ENCODE peak calls at places on chromosome 13, in seven cellular contexts. F is astrocyte of the cerebellum, A is tibial artery, H is uterus, M is AG04450, G is HCT116, V is OCI-LY7. Y is an unnamed sample.

GRCh38 chr13:42181381-42181953 is 90.5 kb upstream of the AKAP11 start:
- DNase-seq in F (no peak), A (no peak), H (no peak), M (no peak), G (no peak), V (no peak), Y (no peak)

GRCh38 chr13:91185294-91185863 is 162.1 kb upstream of the MIR17HG start:
- DNase-seq in F (peak), A (no peak), H (no peak), M (no peak), G (peak), V (peak), Y (no peak)

GRCh38 chr13:20359335-20359734 is 127.2 kb upstream of the GJB6 start:
- DNase-seq in F (peak), A (no peak), H (no peak), M (peak), G (peak), V (no peak), Y (no peak)

GRCh38 chr13:40082644-40083043 is 427.2 kb downstream of the COG6 start:
- DNase-seq in F (peak), A (no peak), H (no peak), M (no peak), G (no peak), V (no peak), Y (no peak)

GRCh38 chr13:71320452-71320851 is 546.6 kb downstream of the DACH1 start:
- DNase-seq in F (no peak), A (no peak), H (no peak), M (peak), G (no peak), V (peak), Y (no peak)

GRCh38 chr13:88726075-88726474 is 1054.9 kb downstream of the SLITRK5 start:
- DNase-seq in F (no peak), A (no peak), H (no peak), M (no peak), G (no peak), V (no peak), Y (no peak)

GRCh38 chr13:106859505-106859904 is 291.6 kb upstream of the ARGLU1 start:
- DNase-seq in F (no peak), A (no peak), H (no peak), M (no peak), G (no peak), V (no peak), Y (no peak)

GRCh38 chr13:112896736-112897602 is 72.0 kb upstream of the MCF2L start:
- DNase-seq in F (no peak), A (no peak), H (no peak), M (no peak), G (no peak), V (no peak), Y (no peak)

GRCh38 chr13:100633461-100633860 is 41.1 kb downstream of the TMTC4 start:
- DNase-seq in F (peak), A (no peak), H (no peak), M (peak), G (no peak), V (no peak), Y (no peak)

GRCh38 chr13:112603641-112604220 is 15.8 kb upstream of the TUBGCP3 start:
- DNase-seq in F (no peak), A (no peak), H (no peak), M (no peak), G (no peak), V (no peak), Y (no peak)

GRCh38 chr13:35914662-35915061 is 216.5 kb downstream of the DCLK1 start:
- DNase-seq in F (no peak), A (no peak), H (no peak), M (no peak), G (no peak), V (no peak), Y (no peak)

GRCh38 chr13:95301947-95302386 is 716 bp upstream of the ABCC4 start:
- DNase-seq in F (no peak), A (no peak), H (no peak), M (no peak), G (no peak), V (no peak), Y (no peak)

GRCh38 chr13:82758056-82758455 is 1124.2 kb downstream of the SLITRK1 start:
- DNase-seq in F (no peak), A (no peak), H (no peak), M (no peak), G (peak), V (no peak), Y (no peak)

GRCh38 chr13:109146912-109147624 is 517.7 kb downstream of the MYO16 start:
- DNase-seq in F (peak), A (no peak), H (no peak), M (peak), G (peak), V (no peak), Y (no peak)

GRCh38 chr13:106041445-106041844 is 494.0 kb downstream of the EFNB2 start:
- DNase-seq in F (no peak), A (no peak), H (no peak), M (no peak), G (no peak), V (no peak), Y (no peak)

GRCh38 chr13:46804391-46804815 is 7.4 kb upstream of the ESD start:
- DNase-seq in F (peak), A (no peak), H (no peak), M (peak), G (peak), V (no peak), Y (no peak)

GRCh38 chr13:46475586-46475991 is 77.4 kb upstream of the LRCH1 start:
- DNase-seq in F (no peak), A (no peak), H (no peak), M (no peak), G (no peak), V (no peak), Y (no peak)

GRCh38 chr13:60583196-60583908 is 186.3 kb downstream of the TDRD3 start:
- DNase-seq in F (peak), A (no peak), H (peak), M (no peak), G (no peak), V (no peak), Y (no peak)

GRCh38 chr13:103006706-103007426 is 59.4 kb downstream of the SLC10A2 start:
- DNase-seq in F (no peak), A (no peak), H (no peak), M (no peak), G (no peak), V (peak), Y (no peak)

GRCh38 chr13:26186995-26187394 is 35.1 kb downstream of the RNF6 start:
- DNase-seq in F (no peak), A (no peak), H (no peak), M (no peak), G (no peak), V (no peak), Y (no peak)

GRCh38 chr13:79780240-79780639 is 299.3 kb downstream of the NDFIP2 start:
- DNase-seq in F (no peak), A (no peak), H (no peak), M (no peak), G (no peak), V (no peak), Y (no peak)

GRCh38 chr13:64640002-64640401 is 2590.1 kb downstream of the PCDH9 start:
- DNase-seq in F (no peak), A (no peak), H (no peak), M (no peak), G (no peak), V (no peak), Y (no peak)

GRCh38 chr13:99289674-99290337 is 17.4 kb downstream of the GPR183 start:
- DNase-seq in F (no peak), A (no peak), H (no peak), M (no peak), G (no peak), V (no peak), Y (no peak)

GRCh38 chr13:35927554-35927953 is 203.6 kb downstream of the DCLK1 start:
- DNase-seq in F (peak), A (no peak), H (peak), M (peak), G (no peak), V (no peak), Y (no peak)

GRCh38 chr13:51221674-51222509 is at the start of gene FAM124A:
- DNase-seq in F (no peak), A (no peak), H (peak), M (no peak), G (peak), V (peak), Y (no peak)

GRCh38 chr13:74825170-74825948 is 656.6 kb downstream of the TBC1D4 start:
- DNase-seq in F (peak), A (no peak), H (no peak), M (no peak), G (no peak), V (no peak), Y (no peak)

GRCh38 chr13:72514141-72514540 is 213.3 kb downstream of the MZT1 start:
- DNase-seq in F (no peak), A (no peak), H (no peak), M (no peak), G (no peak), V (no peak), Y (no peak)

GRCh38 chr13:100514788-100515409 is 73.7 kb downstream of the GGACT start:
- DNase-seq in F (peak), A (peak), H (peak), M (peak), G (peak), V (peak), Y (peak)

GRCh38 chr13:49791753-49792549 is 531 bp downstream of the KPNA3 start:
- DNase-seq in F (no peak), A (peak), H (peak), M (no peak), G (no peak), V (peak), Y (peak)

GRCh38 chr13:111909971-111910671 is 156.8 kb upstream of the SOX1 start:
- DNase-seq in F (no peak), A (peak), H (no peak), M (no peak), G (no peak), V (no peak), Y (peak)

GRCh38 chr13:20044086-20044485 is 85.6 kb downstream of the ZMYM2 start:
- DNase-seq in F (no peak), A (no peak), H (no peak), M (no peak), G (no peak), V (no peak), Y (no peak)

GRCh38 chr13:113616281-113616906 is 31.8 kb downstream of the TFDP1 start:
- DNase-seq in F (peak), A (no peak), H (no peak), M (no peak), G (no peak), V (no peak), Y (no peak)

GRCh38 chr13:48214519-48215121 is 18.4 kb upstream of the ITM2B start:
- DNase-seq in F (no peak), A (no peak), H (no peak), M (no peak), G (no peak), V (no peak), Y (no peak)

GRCh38 chr13:85853901-85854663 is 54.9 kb upstream of the SLITRK6 start:
- DNase-seq in F (no peak), A (no peak), H (no peak), M (no peak), G (no peak), V (peak), Y (no peak)

GRCh38 chr13:105338773-105339172 is 1196.7 kb downstream of the EFNB2 start:
- DNase-seq in F (no peak), A (no peak), H (no peak), M (no peak), G (no peak), V (no peak), Y (no peak)

DNA sequence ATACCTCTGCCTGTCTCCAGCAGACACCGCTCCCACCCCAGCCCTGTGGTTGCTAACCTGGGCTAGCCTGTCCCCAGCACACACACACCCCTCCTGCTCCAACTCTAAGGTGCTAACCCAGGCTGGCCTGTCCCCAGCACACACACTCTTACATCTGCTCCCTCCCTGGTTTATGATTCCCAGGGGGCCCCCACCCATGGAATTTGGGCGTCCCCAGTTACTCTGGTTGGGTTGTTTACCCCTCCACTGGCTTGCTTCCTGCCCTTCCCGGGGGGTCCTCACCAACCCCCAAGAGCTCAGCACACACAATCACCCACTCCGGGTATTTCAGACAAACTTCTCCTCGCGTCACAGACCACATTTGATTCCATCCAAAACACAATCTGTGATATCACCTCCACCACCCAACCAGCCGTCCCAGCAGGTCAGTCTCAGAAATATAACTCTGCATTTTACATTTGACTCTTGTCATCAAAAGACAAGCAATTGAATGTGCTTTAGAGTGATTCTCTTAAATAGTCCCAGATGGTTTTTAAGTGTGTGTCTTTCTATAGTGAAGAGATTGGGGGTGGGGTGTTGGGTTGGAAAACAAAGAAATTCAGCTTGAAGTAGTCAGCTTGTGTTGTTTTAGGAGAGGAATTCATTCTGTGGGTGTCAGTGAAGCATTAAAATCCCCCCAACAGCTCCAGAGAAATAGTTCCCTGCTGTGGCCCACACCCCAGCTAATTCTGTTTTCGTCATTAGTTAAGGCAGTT is 20.1 kb downstream of the COL4A2 start:
- DNase-seq in F (no peak), A (peak), H (no peak), M (no peak), G (no peak), V (no peak), Y (no peak)
- H3K4me3 ChIP-seq in F (no peak), A (no peak), H (no peak), M (no peak), G (no peak), V (no peak), Y (no peak)

GRCh38 chr13:29452773-29453574 is 142.5 kb downstream of the SLC7A1 start:
- DNase-seq in F (no peak), A (no peak), H (no peak), M (no peak), G (no peak), V (no peak), Y (no peak)

GRCh38 chr13:29456419-29456818 is 139.1 kb downstream of the SLC7A1 start:
- DNase-seq in F (no peak), A (no peak), H (no peak), M (no peak), G (no peak), V (no peak), Y (no peak)

GRCh38 chr13:29453657-29454056 is 141.8 kb downstream of the SLC7A1 start:
- DNase-seq in F (no peak), A (no peak), H (no peak), M (no peak), G (no peak), V (no peak), Y (no peak)

GRCh38 chr13:29457299-29457698 is 138.2 kb downstream of the SLC7A1 start:
- DNase-seq in F (peak), A (no peak), H (no peak), M (no peak), G (peak), V (no peak), Y (no peak)

GRCh38 chr13:29454931-29455481 is 140.5 kb downstream of the SLC7A1 start:
- DNase-seq in F (no peak), A (no peak), H (no peak), M (no peak), G (peak), V (peak), Y (no peak)
- TF ChIP-seq CTCF in F (peak), A (no peak), H (no peak), M (peak), G (peak), V (peak), Y (no peak)

DNA sequence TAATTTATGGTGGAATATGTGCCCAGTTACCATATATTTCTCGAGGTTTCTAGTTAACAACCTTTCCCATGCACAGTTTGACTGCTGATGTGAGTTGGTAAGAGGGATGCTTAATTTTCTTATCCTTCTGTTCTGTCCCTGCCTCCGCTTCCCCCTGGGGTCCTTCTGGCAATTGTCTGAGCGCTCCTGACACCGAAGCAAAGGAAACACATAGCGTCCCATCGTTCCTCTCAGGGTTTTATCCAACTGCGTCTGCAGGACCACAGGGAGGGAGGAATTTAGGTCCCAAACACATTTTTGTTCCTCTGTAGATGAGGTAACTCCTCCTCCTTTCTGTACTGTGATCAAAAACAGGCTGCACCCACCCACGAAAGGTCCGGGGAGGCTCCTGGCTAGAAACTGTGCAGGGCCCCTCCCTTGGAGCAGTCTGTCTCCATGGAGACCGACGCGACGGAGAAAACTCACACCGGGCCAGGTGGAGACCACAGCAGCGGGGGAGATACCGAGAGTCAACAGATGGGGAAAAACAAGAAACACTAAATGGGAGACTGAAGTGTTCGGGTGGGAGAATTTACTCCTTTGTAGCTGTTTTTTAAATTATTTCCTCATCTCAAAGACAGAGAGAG is 191.9 kb upstream of the NBEA start:
- DNase-seq in F (no peak), A (no peak), H (peak), M (no peak), G (no peak), V (no peak), Y (no peak)
- H3K4me3 ChIP-seq in F (peak), A (peak), H (peak), M (no peak), G (no peak), V (no peak), Y (no peak)

GRCh38 chr13:59263531-59263930 is 900.2 kb downstream of the DIAPH3 start:
- DNase-seq in F (no peak), A (no peak), H (no peak), M (no peak), G (no peak), V (no peak), Y (no peak)

GRCh38 chr13:59266478-59267063 is 897.2 kb downstream of the DIAPH3 start:
- DNase-seq in F (no peak), A (no peak), H (no peak), M (no peak), G (no peak), V (no peak), Y (no peak)

GRCh38 chr13:59259416-59260000 is 904.2 kb downstream of the DIAPH3 start:
- DNase-seq in F (no peak), A (no peak), H (no peak), M (no peak), G (no peak), V (no peak), Y (no peak)

GRCh38 chr13:59261928-59262488 is 901.7 kb downstream of the DIAPH3 start:
- DNase-seq in F (no peak), A (no peak), H (no peak), M (no peak), G (no peak), V (peak), Y (no peak)
- TF ChIP-seq CTCF in F (peak), A (no peak), H (no peak), M (peak), G (no peak), V (peak), Y (no peak)